ENCODE peak calls at places on chromosomes 7 and 10, in six cellular contexts. One of them, this sample, is unnamed.
A peak's percentile ranks its signal among the peaks of the same experiment; 100 is the strongest.

GRCh38 chr7:155380221-155380861 is 77.6 kb upstream of the EN2 start:
- DNase-seq in fibroblast of villous mesenchyme: peak; percentile 55
- DNase-seq in EL: peak; percentile 50
- DNase-seq in upper lobe of right lung: peak; percentile 82
- DNase-seq in ELF-1: peak; percentile 82
- DNase-seq in fibroblast of lung: peak; percentile 60
- DNase-seq in this sample: peak; percentile 75

GRCh38 chr10:35442006-35442405 is 105.7 kb downstream of the CCNY start:
- DNase-seq in upper lobe of right lung: no peak
- DNase-seq in ELF-1: no peak
- DNase-seq in fibroblast of villous mesenchyme: peak; percentile 90
- DNase-seq in EL: no peak
- DNase-seq in fibroblast of lung: peak; percentile 53
- DNase-seq in this sample: no peak

GRCh38 chr10:126673565-126673964 is 3.1 kb upstream of the C10orf90 start:
- DNase-seq in fibroblast of lung: no peak
- DNase-seq in EL: no peak
- DNase-seq in ELF-1: no peak
- DNase-seq in fibroblast of villous mesenchyme: no peak
- DNase-seq in upper lobe of right lung: no peak
- DNase-seq in this sample: no peak

GRCh38 chr10:3624367-3624766 is 160.6 kb downstream of the KLF6 start:
- DNase-seq in upper lobe of right lung: no peak
- DNase-seq in EL: peak; percentile 94
- DNase-seq in fibroblast of lung: peak; percentile 88
- DNase-seq in fibroblast of villous mesenchyme: peak; percentile 88
- DNase-seq in ELF-1: no peak
- DNase-seq in this sample: peak; percentile 6

GRCh38 chr7:70154521-70155180 is 556.4 kb downstream of the AUTS2 start:
- DNase-seq in fibroblast of lung: no peak
- DNase-seq in upper lobe of right lung: no peak
- DNase-seq in fibroblast of villous mesenchyme: no peak
- DNase-seq in ELF-1: no peak
- DNase-seq in EL: no peak
- DNase-seq in this sample: no peak

GRCh38 chr10:1190791-1191490 is 134.8 kb downstream of the WDR37 start:
- DNase-seq in upper lobe of right lung: peak; percentile 54
- DNase-seq in fibroblast of lung: no peak
- DNase-seq in EL: no peak
- DNase-seq in ELF-1: no peak
- DNase-seq in fibroblast of villous mesenchyme: no peak
- DNase-seq in this sample: no peak

GRCh38 chr10:123997486-123998196 is 95.8 kb downstream of the CHST15 start:
- DNase-seq in upper lobe of right lung: peak; percentile 70
- DNase-seq in ELF-1: no peak
- DNase-seq in fibroblast of lung: peak; percentile 99
- DNase-seq in EL: peak; percentile 96
- DNase-seq in fibroblast of villous mesenchyme: peak; percentile 92
- DNase-seq in this sample: peak; percentile 91

GRCh38 chr7:1618475-1618874 is 48.6 kb upstream of the PSMG3 start:
- DNase-seq in upper lobe of right lung: no peak
- DNase-seq in EL: no peak
- DNase-seq in fibroblast of villous mesenchyme: no peak
- DNase-seq in fibroblast of lung: no peak
- DNase-seq in ELF-1: no peak
- DNase-seq in this sample: no peak

GRCh38 chr7:70113078-70113477 is 514.8 kb downstream of the AUTS2 start:
- DNase-seq in fibroblast of villous mesenchyme: no peak
- DNase-seq in EL: no peak
- DNase-seq in ELF-1: no peak
- DNase-seq in fibroblast of lung: no peak
- DNase-seq in upper lobe of right lung: no peak
- DNase-seq in this sample: no peak

GRCh38 chr7:141156446-141156845 is 82.6 kb downstream of the TMEM178B start:
- DNase-seq in fibroblast of villous mesenchyme: no peak
- DNase-seq in fibroblast of lung: no peak
- DNase-seq in EL: no peak
- DNase-seq in ELF-1: no peak
- DNase-seq in upper lobe of right lung: no peak
- DNase-seq in this sample: no peak

GRCh38 chr10:15237351-15237750 is 68.9 kb upstream of the NMT2 start:
- DNase-seq in fibroblast of lung: peak; percentile 51
- DNase-seq in ELF-1: no peak
- DNase-seq in fibroblast of villous mesenchyme: peak; percentile 19
- DNase-seq in EL: peak; percentile 59
- DNase-seq in upper lobe of right lung: no peak
- DNase-seq in this sample: no peak

GRCh38 chr7:76364198-76364584 is 5.4 kb upstream of the YWHAG start:
- DNase-seq in upper lobe of right lung: peak; percentile 66
- DNase-seq in fibroblast of villous mesenchyme: peak; percentile 70
- DNase-seq in fibroblast of lung: peak; percentile 46
- DNase-seq in EL: peak; percentile 73
- DNase-seq in ELF-1: no peak
- DNase-seq in this sample: peak; percentile 34

GRCh38 chr7:117269895-117270294 is 53.0 kb downstream of the WNT2 start:
- DNase-seq in fibroblast of lung: peak; percentile 73
- DNase-seq in fibroblast of villous mesenchyme: peak; percentile 93
- DNase-seq in ELF-1: no peak
- DNase-seq in upper lobe of right lung: no peak
- DNase-seq in EL: peak; percentile 79
- DNase-seq in this sample: peak; percentile 88

GRCh38 chr7:28957822-28958234 is 302 bp downstream of the TRIL start:
- DNase-seq in upper lobe of right lung: no peak
- DNase-seq in fibroblast of villous mesenchyme: no peak
- DNase-seq in EL: peak; percentile 21
- DNase-seq in ELF-1: peak; percentile 74
- DNase-seq in fibroblast of lung: no peak
- DNase-seq in this sample: no peak

GRCh38 chr7:11261470-11261869 is 287.8 kb downstream of the PHF14 start:
- DNase-seq in EL: peak; percentile 15
- DNase-seq in upper lobe of right lung: no peak
- DNase-seq in fibroblast of lung: no peak
- DNase-seq in fibroblast of villous mesenchyme: no peak
- DNase-seq in ELF-1: no peak
- DNase-seq in this sample: peak; percentile 90

GRCh38 chr7:86837235-86837634 is 193.5 kb downstream of the GRM3 start:
- DNase-seq in EL: no peak
- DNase-seq in ELF-1: no peak
- DNase-seq in fibroblast of lung: no peak
- DNase-seq in upper lobe of right lung: no peak
- DNase-seq in fibroblast of villous mesenchyme: no peak
- DNase-seq in this sample: no peak

GRCh38 chr7:80284848-80285247 is 150.2 kb downstream of the GNAI1 start:
- DNase-seq in upper lobe of right lung: no peak
- DNase-seq in fibroblast of villous mesenchyme: peak; percentile 97
- DNase-seq in ELF-1: no peak
- DNase-seq in EL: peak; percentile 59
- DNase-seq in fibroblast of lung: peak; percentile 95
- DNase-seq in this sample: peak; percentile 29

GRCh38 chr7:29723599-29723998 is 82.7 kb upstream of the WIPF3 start:
- DNase-seq in ELF-1: no peak
- DNase-seq in fibroblast of villous mesenchyme: peak; percentile 22
- DNase-seq in EL: no peak
- DNase-seq in fibroblast of lung: peak; percentile 75
- DNase-seq in upper lobe of right lung: no peak
- DNase-seq in this sample: peak; percentile 13

GRCh38 chr7:105309235-105310156 is 79.2 kb downstream of the SRPK2 start:
- DNase-seq in ELF-1: peak; percentile 10
- DNase-seq in fibroblast of villous mesenchyme: no peak
- DNase-seq in EL: no peak
- DNase-seq in fibroblast of lung: no peak
- DNase-seq in upper lobe of right lung: no peak
- DNase-seq in this sample: no peak

GRCh38 chr10:13120786-13121499 is 21.0 kb downstream of the OPTN start:
- DNase-seq in EL: no peak
- DNase-seq in fibroblast of villous mesenchyme: peak; percentile 86
- DNase-seq in ELF-1: no peak
- DNase-seq in upper lobe of right lung: no peak
- DNase-seq in fibroblast of lung: peak; percentile 49
- DNase-seq in this sample: no peak

GRCh38 chr10:113712024-113712423 is 32.3 kb downstream of the CASP7 start:
- DNase-seq in fibroblast of villous mesenchyme: no peak
- DNase-seq in fibroblast of lung: no peak
- DNase-seq in EL: no peak
- DNase-seq in ELF-1: no peak
- DNase-seq in upper lobe of right lung: no peak
- DNase-seq in this sample: no peak

GRCh38 chr7:41501016-41501415 is 201.9 kb downstream of the INHBA start:
- DNase-seq in EL: no peak
- DNase-seq in fibroblast of lung: no peak
- DNase-seq in ELF-1: no peak
- DNase-seq in upper lobe of right lung: no peak
- DNase-seq in fibroblast of villous mesenchyme: peak; percentile 87
- DNase-seq in this sample: no peak

GRCh38 chr10:4704034-4704545 is 121.9 kb upstream of the AKR1E2 start:
- DNase-seq in fibroblast of lung: peak; percentile 89
- DNase-seq in ELF-1: no peak
- DNase-seq in upper lobe of right lung: no peak
- DNase-seq in EL: peak; percentile 93
- DNase-seq in fibroblast of villous mesenchyme: peak; percentile 92
- DNase-seq in this sample: peak; percentile 90

GRCh38 chr7:7416031-7416968 is 119.4 kb downstream of the COL28A1 start:
- DNase-seq in fibroblast of lung: peak; percentile 63
- DNase-seq in fibroblast of villous mesenchyme: peak; percentile 92
- DNase-seq in ELF-1: peak; percentile 49
- DNase-seq in EL: no peak
- DNase-seq in upper lobe of right lung: no peak
- DNase-seq in this sample: peak; percentile 33

GRCh38 chr10:18505719-18506118 is 145.7 kb downstream of the NSUN6 start:
- DNase-seq in EL: peak; percentile 4
- DNase-seq in fibroblast of lung: peak; percentile 68
- DNase-seq in upper lobe of right lung: no peak
- DNase-seq in ELF-1: no peak
- DNase-seq in fibroblast of villous mesenchyme: no peak
- DNase-seq in this sample: peak; percentile 22

GRCh38 chr7:100477871-100478248 is 1.2 kb downstream of the TSC22D4 start:
- DNase-seq in fibroblast of villous mesenchyme: no peak
- DNase-seq in ELF-1: no peak
- DNase-seq in EL: no peak
- DNase-seq in fibroblast of lung: no peak
- DNase-seq in upper lobe of right lung: no peak
- DNase-seq in this sample: no peak

This sample was measured in PC-3.